ENCODE peak calls at places on chromosomes 7 and 10, in nine cellular contexts. R is HCT116; O is adrenal gland; J is left ventricle myocardium inferior; A is cardiac muscle cell; W is Peyer's patch; E is heart left ventricle; S is sigmoid colon; I is CD8-positive, alpha-beta T cell. M is an unnamed sample.

GRCh38 chr10:100996678-100997363 is 2.8 kb upstream of the LZTS2 start:
- DNase-seq in R (no peak), O (no peak), J (no peak), A (no peak), W (no peak), E (no peak), S (peak), I (peak), M (peak)

GRCh38 chr7:46525876-46526275 is 604.8 kb upstream of the IGFBP3 start:
- DNase-seq in R (no peak), O (no peak), J (no peak), A (peak), W (no peak), E (no peak), S (no peak), I (no peak), M (no peak)

GRCh38 chr10:63210611-63211196 is 77.6 kb downstream of the NRBF2 start:
- DNase-seq in R (no peak), O (no peak), J (no peak), A (no peak), W (no peak), E (no peak), S (no peak), I (no peak), M (no peak)

GRCh38 chr7:50679218-50680007 is 103.3 kb downstream of the GRB10 start:
- DNase-seq in R (peak), O (no peak), J (no peak), A (peak), W (no peak), E (no peak), S (no peak), I (no peak), M (peak)

GRCh38 chr10:59627366-59628018 is 82.2 kb downstream of the SLC16A9 start:
- DNase-seq in R (no peak), O (no peak), J (no peak), A (no peak), W (no peak), E (no peak), S (no peak), I (no peak), M (no peak)

GRCh38 chr7:68770649-68771048 is 827.6 kb upstream of the AUTS2 start:
- DNase-seq in R (no peak), O (peak), J (peak), A (peak), W (no peak), E (peak), S (no peak), I (no peak), M (no peak)

GRCh38 chr7:25260862-25261454 is 32.7 kb upstream of the NPVF start:
- DNase-seq in R (no peak), O (no peak), J (no peak), A (peak), W (no peak), E (no peak), S (no peak), I (no peak), M (peak)

GRCh38 chr10:8289186-8289924 is 234.9 kb downstream of the GATA3 start:
- DNase-seq in R (no peak), O (no peak), J (no peak), A (no peak), W (no peak), E (no peak), S (no peak), I (no peak), M (no peak)

GRCh38 chr10:82171899-82172298 is 296.9 kb downstream of the NRG3 start:
- DNase-seq in R (no peak), O (no peak), J (no peak), A (no peak), W (no peak), E (no peak), S (no peak), I (no peak), M (no peak)

GRCh38 chr10:73758704-73759511 is 14.7 kb downstream of the SEC24C start:
- DNase-seq in R (no peak), O (peak), J (no peak), A (no peak), W (no peak), E (no peak), S (peak), I (peak), M (no peak)

GRCh38 chr7:155543926-155544325 is 2.4 kb downstream of the CNPY1 start:
- DNase-seq in R (no peak), O (no peak), J (no peak), A (no peak), W (no peak), E (no peak), S (no peak), I (no peak), M (no peak)

GRCh38 chr7:109261781-109262180 is 692.1 kb downstream of the DNAJB9 start:
- DNase-seq in R (no peak), O (no peak), J (no peak), A (no peak), W (no peak), E (no peak), S (no peak), I (no peak), M (no peak)

DNA sequence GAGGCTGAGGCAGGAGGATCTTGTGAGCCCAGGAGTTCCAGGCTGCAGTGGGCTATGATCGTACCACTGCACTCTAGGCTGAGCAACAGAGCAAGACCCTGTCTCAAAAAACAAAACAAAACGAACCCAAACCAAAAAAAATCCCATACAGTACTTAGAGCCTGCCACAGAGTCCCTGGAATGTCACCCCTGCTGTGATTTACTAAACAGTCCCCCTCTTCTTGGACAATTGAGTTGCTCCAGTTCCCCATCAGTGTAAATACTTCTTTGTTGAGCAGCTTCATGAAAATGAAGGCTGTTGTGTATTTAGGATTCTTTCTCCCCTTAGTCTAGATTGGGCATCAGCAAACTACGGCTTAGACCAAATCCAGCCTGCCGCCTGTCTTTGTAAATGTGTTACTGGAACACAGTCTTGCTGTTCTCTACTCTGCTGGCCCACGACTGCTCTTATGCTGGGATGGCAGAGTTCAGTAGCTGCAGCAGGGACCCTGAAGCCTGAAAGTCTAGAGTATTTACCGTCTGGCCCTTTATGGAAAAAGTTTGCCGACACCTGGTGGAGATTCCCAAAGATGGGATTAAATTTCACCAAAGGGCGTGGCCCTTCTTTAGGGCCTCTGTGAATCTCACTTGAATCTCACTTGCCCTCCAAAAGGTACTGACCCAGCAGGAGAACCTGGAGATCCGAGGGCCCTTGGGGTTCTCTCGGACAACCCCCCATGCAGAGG is 57.8 kb downstream of the PALD1 start:
- DNase-seq in R (no peak), O (no peak), J (no peak), A (no peak), W (no peak), E (no peak), S (no peak), I (no peak), M (no peak)
- TF ChIP-seq CTCF in R (no peak), O (no peak), J (no peak), A (no peak), W (no peak), E (no peak), S (no peak), I (no peak), M (no peak)

GRCh38 chr7:147251924-147252323 is 1135.3 kb downstream of the CNTNAP2 start:
- DNase-seq in R (no peak), O (no peak), J (no peak), A (no peak), W (no peak), E (no peak), S (no peak), I (no peak), M (no peak)
- H3K4me3 ChIP-seq in R (no peak), O (no peak), J (no peak), A (no peak), W (no peak), E (no peak), S (no peak), I (no peak), M (no peak)

DNA sequence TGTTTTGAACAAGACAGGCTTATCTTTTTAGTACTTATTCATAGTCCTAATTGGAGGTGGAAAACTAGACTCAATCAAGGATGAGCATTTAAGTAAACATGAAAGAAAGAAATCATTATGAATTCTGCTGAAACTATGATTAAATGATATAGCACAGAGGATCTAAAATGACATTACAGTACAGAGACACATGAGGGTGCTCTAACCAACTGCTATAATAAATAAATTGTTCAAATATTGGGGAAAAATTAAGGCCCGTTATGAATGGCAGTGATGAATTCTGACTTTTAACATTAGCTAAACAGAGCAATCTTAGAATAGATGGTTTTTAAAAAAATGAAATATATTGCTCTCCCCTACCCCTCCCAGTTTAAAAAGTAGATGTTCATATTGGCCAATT is 10.3 kb downstream of the WNT2 start:
- DNase-seq in R (no peak), O (no peak), J (no peak), A (peak), W (no peak), E (no peak), S (no peak), I (no peak), M (no peak)
- TF ChIP-seq CTCF in R (peak), O (no peak), J (no peak), A (peak), W (no peak), E (no peak), S (no peak), I (no peak), M (no peak)

GRCh38 chr10:30045961-30046360 is 13.4 kb downstream of the JCAD start:
- DNase-seq in R (no peak), O (no peak), J (no peak), A (no peak), W (no peak), E (no peak), S (no peak), I (no peak), M (no peak)

GRCh38 chr10:30048768-30049507 is 10.4 kb downstream of the JCAD start:
- DNase-seq in R (no peak), O (no peak), J (peak), A (no peak), W (no peak), E (peak), S (no peak), I (no peak), M (no peak)

GRCh38 chr10:30047430-30047829 is 12.0 kb downstream of the JCAD start:
- DNase-seq in R (no peak), O (no peak), J (no peak), A (no peak), W (no peak), E (no peak), S (no peak), I (no peak), M (no peak)

GRCh38 chr10:30046476-30046875 is 12.9 kb downstream of the JCAD start:
- DNase-seq in R (no peak), O (no peak), J (no peak), A (no peak), W (no peak), E (no peak), S (no peak), I (no peak), M (no peak)

DNA sequence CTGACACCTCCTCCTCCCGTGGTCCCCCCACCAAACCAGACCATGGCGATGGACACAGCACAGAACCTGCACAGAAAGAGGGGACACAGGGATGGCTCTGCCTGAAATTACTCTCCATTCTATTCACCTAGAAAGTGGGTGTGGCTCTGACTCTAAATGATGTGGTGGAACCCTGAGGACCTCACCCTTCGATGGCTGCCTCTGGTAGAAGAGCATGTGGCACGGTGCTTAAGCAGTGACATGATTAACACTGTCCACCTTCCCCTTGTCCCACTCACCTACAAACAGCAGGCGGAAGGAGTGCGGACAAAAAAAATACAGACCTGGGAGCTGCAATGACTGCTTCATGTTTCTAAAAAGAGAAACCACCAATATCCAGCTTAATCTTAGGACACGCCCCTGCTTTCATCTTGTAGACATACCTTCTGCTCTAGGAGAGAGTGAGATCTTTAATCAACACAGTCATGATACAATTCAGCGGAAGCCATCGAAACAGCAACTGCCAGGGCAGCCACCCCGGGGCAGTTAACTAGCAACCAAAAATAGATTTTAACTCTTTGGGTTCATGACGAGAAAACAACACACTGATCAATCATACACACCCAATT is 11.4 kb downstream of the JCAD start:
- DNase-seq in R (no peak), O (no peak), J (no peak), A (no peak), W (no peak), E (no peak), S (no peak), I (no peak), M (no peak)
- H3K4me3 ChIP-seq in R (no peak), O (no peak), J (peak), A (no peak), W (no peak), E (no peak), S (no peak), I (no peak), M (no peak)

GRCh38 chr7:74615933-74616780 is 41.4 kb upstream of the GTF2I start:
- DNase-seq in R (no peak), O (no peak), J (no peak), A (no peak), W (no peak), E (no peak), S (no peak), I (no peak), M (no peak)
- TF ChIP-seq CTCF in R (peak), O (no peak), J (no peak), A (no peak), W (no peak), E (no peak), S (no peak), I (no peak), M (no peak)

GRCh38 chr7:13991791-13992620 is 2.5 kb upstream of the ETV1 start:
- DNase-seq in R (no peak), O (no peak), J (no peak), A (peak), W (no peak), E (no peak), S (no peak), I (no peak), M (peak)

GRCh38 chr7:13990984-13991790 is 1.7 kb upstream of the ETV1 start:
- DNase-seq in R (peak), O (peak), J (peak), A (peak), W (peak), E (peak), S (peak), I (peak), M (peak)

GRCh38 chr7:13989944-13990295 is 454 bp upstream of the ETV1 start:
- DNase-seq in R (no peak), O (no peak), J (no peak), A (no peak), W (no peak), E (no peak), S (no peak), I (no peak), M (no peak)

GRCh38 chr7:13990319-13990983 is 985 bp upstream of the ETV1 start:
- DNase-seq in R (no peak), O (peak), J (peak), A (peak), W (peak), E (peak), S (peak), I (no peak), M (peak)

GRCh38 chr7:13992621-13992982 is 3.1 kb upstream of the ETV1 start:
- DNase-seq in R (no peak), O (no peak), J (no peak), A (peak), W (no peak), E (no peak), S (no peak), I (no peak), M (no peak)
- H3K4me3 ChIP-seq in R (no peak), O (no peak), J (peak), A (no peak), W (no peak), E (no peak), S (no peak), I (no peak), M (no peak)

GRCh38 chr7:100627238-100627549 is 14.2 kb downstream of the TFR2 start:
- DNase-seq in R (no peak), O (no peak), J (no peak), A (no peak), W (no peak), E (no peak), S (no peak), I (no peak), M (no peak)

GRCh38 chr7:100630066-100630465 is 11.3 kb downstream of the TFR2 start:
- DNase-seq in R (no peak), O (no peak), J (no peak), A (no peak), W (no peak), E (no peak), S (no peak), I (no peak), M (no peak)

GRCh38 chr7:100629117-100629711 is 12.1 kb downstream of the TFR2 start:
- DNase-seq in R (peak), O (no peak), J (no peak), A (peak), W (no peak), E (no peak), S (no peak), I (no peak), M (peak)

DNA sequence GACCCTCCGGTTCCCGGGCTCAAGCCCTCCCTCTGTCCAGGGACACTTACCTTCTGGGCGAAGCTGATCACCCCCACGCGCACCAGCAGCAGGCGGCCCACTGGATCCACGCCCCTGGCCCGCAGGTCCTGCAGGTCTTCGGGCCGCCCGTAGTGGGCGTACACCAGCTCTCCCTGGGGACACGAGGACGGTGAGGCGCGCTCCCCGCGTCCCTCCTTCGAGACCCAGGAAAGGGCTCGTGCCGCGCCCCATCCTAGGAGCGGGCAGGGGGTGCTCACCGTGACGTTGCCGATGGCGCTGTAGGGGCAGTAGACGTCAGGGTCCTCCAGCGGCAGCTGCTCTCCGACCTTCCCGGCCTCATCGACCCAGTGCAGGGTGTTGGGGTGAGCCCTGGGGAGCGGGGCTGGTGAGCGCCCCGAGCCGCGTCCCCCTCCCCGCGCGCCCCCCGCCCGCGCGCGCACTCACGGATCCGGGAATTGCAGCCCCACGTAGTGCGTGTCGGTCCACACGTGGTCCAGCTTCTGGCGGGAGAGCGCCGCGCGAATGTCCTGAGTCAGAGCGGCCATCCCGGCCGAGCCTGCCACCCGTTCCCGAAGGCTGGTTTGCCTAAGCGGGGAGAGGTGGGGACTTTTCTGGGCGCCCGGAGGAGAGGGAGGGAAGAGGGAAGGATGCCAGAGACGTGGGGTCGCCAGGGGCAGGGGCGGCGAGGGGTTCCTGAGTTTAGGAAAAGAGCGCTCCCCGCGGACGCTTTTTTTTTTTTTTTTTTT is 8.2 kb downstream of the TFR2 start:
- DNase-seq in R (no peak), O (no peak), J (no peak), A (peak), W (peak), E (peak), S (peak), I (peak), M (peak)
- TF ChIP-seq CTCF in R (peak), O (peak), J (peak), A (peak), W (peak), E (peak), S (no peak), I (peak), M (peak)

DNA sequence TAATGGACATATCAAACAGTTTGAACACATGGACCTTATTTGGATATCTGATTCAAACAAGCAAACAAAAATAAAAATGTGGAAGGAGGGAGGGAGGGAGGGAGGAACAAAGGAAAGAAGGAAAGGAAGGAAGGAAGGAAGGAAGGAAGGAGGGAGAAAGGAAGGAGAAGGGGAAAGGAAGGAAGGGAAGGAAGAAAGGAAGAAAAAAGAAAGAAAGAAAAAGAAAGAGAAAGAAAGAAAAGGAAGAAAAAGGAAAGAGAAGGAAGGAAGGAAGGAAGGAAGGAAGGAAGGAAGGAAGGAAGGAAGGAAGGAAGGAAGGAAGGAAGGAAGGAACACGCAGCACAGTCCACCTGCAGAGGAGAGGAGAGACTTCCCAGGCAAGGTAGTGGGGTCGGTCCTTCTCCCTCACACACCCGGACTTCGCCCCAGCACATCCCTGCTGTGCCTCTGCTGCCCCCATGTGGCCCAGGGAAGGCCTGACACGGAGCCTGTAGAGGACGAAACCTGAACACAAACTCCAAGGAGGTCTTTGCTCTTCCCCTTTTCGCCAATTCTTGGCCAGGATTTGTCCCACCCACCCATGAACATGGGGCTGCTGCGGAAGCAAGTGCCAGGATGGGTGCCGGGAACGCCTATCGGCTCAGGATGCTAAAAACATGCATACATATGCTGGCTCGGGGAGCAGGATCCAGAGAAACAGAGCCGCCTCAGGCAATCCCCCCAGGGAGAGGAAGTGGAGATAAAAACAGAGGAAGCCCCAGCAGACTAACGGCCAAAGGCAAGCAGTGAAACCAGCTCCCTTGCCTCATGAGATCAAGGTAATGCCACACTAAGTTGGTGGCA is 52.3 kb upstream of the DGKI start:
- DNase-seq in R (peak), O (peak), J (peak), A (peak), W (peak), E (peak), S (peak), I (peak), M (peak)
- H3K4me3 ChIP-seq in R (no peak), O (no peak), J (peak), A (no peak), W (no peak), E (no peak), S (no peak), I (peak), M (no peak)

DNA sequence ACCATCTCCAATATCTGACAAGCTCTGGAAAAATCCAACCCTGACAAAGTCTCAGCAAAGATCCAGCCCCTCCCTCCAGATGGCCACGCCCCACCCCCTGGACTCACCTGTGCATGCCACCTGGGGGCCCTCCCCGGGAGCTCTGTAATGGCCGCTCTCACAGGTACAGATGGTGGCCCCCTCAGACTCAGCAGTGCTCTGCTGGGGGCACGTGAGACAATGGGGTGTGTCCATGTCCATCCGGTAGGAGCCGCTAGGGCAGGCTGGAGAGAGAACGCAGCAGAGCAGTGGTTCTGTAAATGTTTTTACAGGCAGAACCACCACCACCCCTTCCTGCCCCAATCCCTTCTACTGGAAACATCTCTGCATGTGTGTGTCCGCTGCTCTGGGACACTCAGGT is 9.5 kb downstream of the EPHA1 start:
- DNase-seq in R (no peak), O (peak), J (no peak), A (no peak), W (peak), E (no peak), S (no peak), I (no peak), M (no peak)
- TF ChIP-seq CTCF in R (no peak), O (no peak), J (no peak), A (no peak), W (no peak), E (no peak), S (no peak), I (no peak), M (no peak)

M was measured in foreskin fibroblast.